ENCODE peak calls at places on chromosomes 11 and 22, in five cellular contexts. One of them, this sample, is unnamed.

GRCh38 chr11:134951305-134951700 is 539.3 kb upstream of the B3GAT1 start:
- DNase-seq in mammary epithelial cell: no peak
- DNase-seq in fibroblast of lung: peak; percentile 80
- DNase-seq in keratinocyte: no peak
- DNase-seq in PC-3: peak; percentile 30
- DNase-seq in this sample: peak; percentile 95

GRCh38 chr11:62217191-62217748 is 8.8 kb downstream of the SCGB2A1 start:
- DNase-seq in mammary epithelial cell: no peak
- DNase-seq in fibroblast of lung: no peak
- DNase-seq in keratinocyte: no peak
- DNase-seq in PC-3: peak; percentile 66
- DNase-seq in this sample: peak; percentile 45

GRCh38 chr22:44373234-44373633 is 60.5 kb upstream of the SHISAL1 start:
- DNase-seq in keratinocyte: no peak
- DNase-seq in fibroblast of lung: no peak
- DNase-seq in mammary epithelial cell: no peak
- DNase-seq in PC-3: no peak
- DNase-seq in this sample: no peak

GRCh38 chr11:17798253-17798652 is 63.7 kb downstream of the KCNC1 start:
- DNase-seq in mammary epithelial cell: peak; percentile 93
- DNase-seq in PC-3: no peak
- DNase-seq in keratinocyte: peak; percentile 75
- DNase-seq in fibroblast of lung: no peak
- DNase-seq in this sample: no peak

GRCh38 chr22:47303161-47303890 is 540.9 kb downstream of the TBC1D22A start:
- DNase-seq in PC-3: peak; percentile 12
- DNase-seq in keratinocyte: no peak
- DNase-seq in mammary epithelial cell: no peak
- DNase-seq in fibroblast of lung: no peak
- DNase-seq in this sample: peak; percentile 36

GRCh38 chr11:72623052-72623451 is 51.2 kb downstream of the PDE2A start:
- DNase-seq in fibroblast of lung: no peak
- DNase-seq in keratinocyte: no peak
- DNase-seq in PC-3: no peak
- DNase-seq in mammary epithelial cell: no peak
- DNase-seq in this sample: no peak

GRCh38 chr11:61290905-61291690 is 4.0 kb downstream of the VWCE start:
- DNase-seq in mammary epithelial cell: no peak
- DNase-seq in fibroblast of lung: no peak
- DNase-seq in PC-3: no peak
- DNase-seq in keratinocyte: no peak
- DNase-seq in this sample: peak; percentile 77

GRCh38 chr11:17604913-17605230 is 57.8 kb downstream of the OTOG start:
- DNase-seq in fibroblast of lung: no peak
- DNase-seq in keratinocyte: no peak
- DNase-seq in PC-3: no peak
- DNase-seq in mammary epithelial cell: no peak
- DNase-seq in this sample: peak; percentile 73

GRCh38 chr11:26442131-26442530 is 110.2 kb downstream of the ANO3 start:
- DNase-seq in keratinocyte: no peak
- DNase-seq in PC-3: peak; percentile 28
- DNase-seq in mammary epithelial cell: no peak
- DNase-seq in fibroblast of lung: peak; percentile 54
- DNase-seq in this sample: peak; percentile 78

GRCh38 chr11:93844568-93844967 is 5.8 kb downstream of the VSTM5 start:
- DNase-seq in fibroblast of lung: no peak
- DNase-seq in PC-3: peak; percentile 33
- DNase-seq in keratinocyte: peak; percentile 42
- DNase-seq in mammary epithelial cell: peak; percentile 27
- DNase-seq in this sample: no peak

GRCh38 chr11:65927904-65928397 is 8.7 kb downstream of the DRAP1 start:
- DNase-seq in fibroblast of lung: no peak
- DNase-seq in mammary epithelial cell: no peak
- DNase-seq in PC-3: no peak
- DNase-seq in keratinocyte: no peak
- DNase-seq in this sample: peak; percentile 87

GRCh38 chr22:45504703-45505341 is 2.1 kb downstream of the FBLN1 start:
- DNase-seq in keratinocyte: no peak
- DNase-seq in fibroblast of lung: peak; percentile 49
- DNase-seq in mammary epithelial cell: peak; percentile 34
- DNase-seq in PC-3: no peak
- DNase-seq in this sample: peak; percentile 98

GRCh38 chr11:91927448-91927847 is 297.2 kb upstream of the FAT3 start:
- DNase-seq in fibroblast of lung: no peak
- DNase-seq in mammary epithelial cell: no peak
- DNase-seq in keratinocyte: no peak
- DNase-seq in PC-3: no peak
- DNase-seq in this sample: no peak
- H2AFZ ChIP-seq in fibroblast of lung: no peak overlapping the region
- H2AFZ ChIP-seq in mammary epithelial cell: no peak overlapping the region
- H2AFZ ChIP-seq in keratinocyte: no peak overlapping the region
- H2AFZ ChIP-seq in PC-3: no peak overlapping the region
- H2AFZ ChIP-seq in this sample: no peak overlapping the region

DNA sequence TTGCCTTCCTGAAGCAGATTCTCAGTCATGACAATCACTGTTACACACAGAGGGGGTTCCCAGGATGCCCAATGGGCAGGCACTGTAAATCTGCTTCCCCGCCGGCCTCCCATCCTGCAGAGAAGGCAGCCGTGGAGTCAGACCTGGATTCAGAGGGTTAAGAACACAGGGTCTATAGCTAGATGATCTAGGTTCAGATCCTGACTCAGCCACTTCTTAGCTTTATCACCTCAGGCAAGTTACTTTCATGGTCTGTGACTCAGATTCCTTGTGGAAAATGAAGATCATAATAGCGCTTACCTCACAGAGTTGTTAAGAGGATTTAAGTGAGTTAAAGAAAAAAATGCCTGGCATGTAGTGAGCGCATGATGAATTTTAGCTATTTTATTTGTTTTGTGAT is 95.9 kb downstream of the TIMP3 start:
- DNase-seq in fibroblast of lung: peak; percentile 91
- DNase-seq in mammary epithelial cell: peak; percentile 81
- DNase-seq in PC-3: no peak
- DNase-seq in keratinocyte: peak; percentile 72
- DNase-seq in this sample: peak; percentile 84
- H2AFZ ChIP-seq in fibroblast of lung: no peak overlapping the region
- H2AFZ ChIP-seq in mammary epithelial cell: no peak overlapping the region
- H2AFZ ChIP-seq in PC-3: no peak overlapping the region
- H2AFZ ChIP-seq in keratinocyte: no peak overlapping the region
- H2AFZ ChIP-seq in this sample: no peak overlapping the region

DNA sequence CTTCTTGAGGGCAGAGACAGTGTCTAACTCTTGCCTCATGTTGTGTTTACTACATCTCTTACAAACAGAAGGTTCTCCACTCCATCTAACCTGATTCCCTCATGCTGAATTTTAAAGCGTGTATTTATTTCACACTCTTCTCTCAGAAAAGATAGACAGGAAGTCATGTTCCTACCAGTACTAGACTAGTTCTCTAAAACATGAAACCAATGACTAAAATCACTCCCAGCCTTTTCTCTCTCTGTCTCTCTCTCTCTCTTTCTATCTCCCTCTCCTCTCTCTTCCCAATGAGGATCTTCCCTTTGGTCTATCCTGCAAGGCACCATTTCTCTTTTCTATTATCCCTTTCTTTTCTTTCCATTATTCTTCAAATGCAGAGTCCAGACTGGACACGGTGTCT is 391.9 kb upstream of the CADM1 start:
- DNase-seq in keratinocyte: no peak
- DNase-seq in PC-3: no peak
- DNase-seq in mammary epithelial cell: no peak
- DNase-seq in fibroblast of lung: no peak
- DNase-seq in this sample: no peak
- H2AFZ ChIP-seq in keratinocyte: no peak overlapping the region
- H2AFZ ChIP-seq in PC-3: no peak overlapping the region
- H2AFZ ChIP-seq in mammary epithelial cell: no peak overlapping the region
- H2AFZ ChIP-seq in fibroblast of lung: no peak overlapping the region
- H2AFZ ChIP-seq in this sample: no peak overlapping the region

DNA sequence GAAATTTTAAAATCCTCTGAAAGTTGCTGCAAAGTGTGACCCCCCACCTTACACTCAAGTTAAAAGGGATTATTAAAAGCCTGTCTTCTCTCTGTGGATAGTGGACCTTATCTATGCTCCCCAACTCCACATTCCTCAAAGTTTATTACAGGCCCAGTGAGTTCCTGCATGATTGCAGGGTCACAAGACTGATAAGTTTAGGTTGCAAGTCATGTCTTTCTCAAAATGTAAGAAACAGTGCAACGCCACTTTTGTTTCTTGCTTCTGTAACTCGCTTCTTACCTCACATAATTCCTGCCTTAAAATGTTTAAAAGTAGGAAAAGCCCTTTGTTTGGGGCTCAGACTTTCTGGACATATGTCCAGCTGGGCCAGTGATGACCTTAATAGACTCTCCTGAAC is 38.4 kb upstream of the GLYAT start:
- DNase-seq in keratinocyte: no peak
- DNase-seq in mammary epithelial cell: no peak
- DNase-seq in fibroblast of lung: no peak
- DNase-seq in PC-3: no peak
- DNase-seq in this sample: no peak
- H2AFZ ChIP-seq in keratinocyte: no peak overlapping the region
- H2AFZ ChIP-seq in mammary epithelial cell: peak overlapping the region; percentile 7
- H2AFZ ChIP-seq in fibroblast of lung: no peak overlapping the region
- H2AFZ ChIP-seq in PC-3: peak overlapping the region; percentile 19
- H2AFZ ChIP-seq in this sample: no peak overlapping the region

GRCh38 chr11:74744277-74744676 is 4.4 kb upstream of the RNF169 start:
- DNase-seq in PC-3: no peak
- DNase-seq in keratinocyte: no peak
- DNase-seq in fibroblast of lung: no peak
- DNase-seq in mammary epithelial cell: no peak
- DNase-seq in this sample: no peak
- H2AFZ ChIP-seq in PC-3: no peak overlapping the region
- H2AFZ ChIP-seq in keratinocyte: no peak overlapping the region
- H2AFZ ChIP-seq in fibroblast of lung: no peak overlapping the region
- H2AFZ ChIP-seq in mammary epithelial cell: no peak overlapping the region
- H2AFZ ChIP-seq in this sample: peak overlapping the region; percentile 35

This sample was measured in osteoblast.